ENCODE peak calls at places on chromosome 11, in ten cellular contexts. One of them, this sample, is unnamed.

GRCh38 chr11:123549901-123550619 is 104.4 kb downstream of the SCN3B start:
- DNase-seq in CD4-positive, alpha-beta T cell: no peak
- DNase-seq in BJ: no peak
- DNase-seq in coronary artery: no peak
- DNase-seq in HFF-Myc: no peak
- DNase-seq in lower lobe of right lung: no peak
- DNase-seq in fibroblast of lung: no peak
- DNase-seq in epithelial cell of esophagus: peak; percentile 13
- DNase-seq in IMR-90: peak; percentile 51
- DNase-seq in endothelial cell of umbilical vein: no peak
- DNase-seq in this sample: no peak

GRCh38 chr11:119375629-119376196 is 5.8 kb downstream of the USP2 start:
- DNase-seq in endothelial cell of umbilical vein: no peak
- DNase-seq in IMR-90: peak; percentile 86
- DNase-seq in BJ: no peak
- DNase-seq in CD4-positive, alpha-beta T cell: no peak
- DNase-seq in fibroblast of lung: peak; percentile 95
- DNase-seq in coronary artery: no peak
- DNase-seq in HFF-Myc: no peak
- DNase-seq in lower lobe of right lung: no peak
- DNase-seq in epithelial cell of esophagus: no peak
- DNase-seq in this sample: no peak

GRCh38 chr11:64090811-64091516 is 55.2 kb downstream of the FLRT1 start:
- DNase-seq in BJ: no peak
- DNase-seq in IMR-90: peak; percentile 43
- DNase-seq in HFF-Myc: no peak
- DNase-seq in fibroblast of lung: peak; percentile 80
- DNase-seq in lower lobe of right lung: no peak
- DNase-seq in endothelial cell of umbilical vein: no peak
- DNase-seq in coronary artery: no peak
- DNase-seq in epithelial cell of esophagus: peak; percentile 32
- DNase-seq in CD4-positive, alpha-beta T cell: no peak
- DNase-seq in this sample: no peak

GRCh38 chr11:100776212-100776896 is 89.3 kb downstream of the ARHGAP42 start:
- DNase-seq in lower lobe of right lung: no peak
- DNase-seq in CD4-positive, alpha-beta T cell: no peak
- DNase-seq in epithelial cell of esophagus: peak; percentile 88
- DNase-seq in endothelial cell of umbilical vein: peak; percentile 23
- DNase-seq in coronary artery: no peak
- DNase-seq in HFF-Myc: no peak
- DNase-seq in IMR-90: peak; percentile 4
- DNase-seq in fibroblast of lung: peak; percentile 86
- DNase-seq in BJ: peak; percentile 17
- DNase-seq in this sample: no peak

GRCh38 chr11:43489869-43490465 is 131.2 kb downstream of the TTC17 start:
- DNase-seq in epithelial cell of esophagus: peak; percentile 32
- DNase-seq in endothelial cell of umbilical vein: no peak
- DNase-seq in lower lobe of right lung: no peak
- DNase-seq in fibroblast of lung: no peak
- DNase-seq in coronary artery: no peak
- DNase-seq in HFF-Myc: no peak
- DNase-seq in CD4-positive, alpha-beta T cell: no peak
- DNase-seq in BJ: no peak
- DNase-seq in IMR-90: no peak
- DNase-seq in this sample: no peak

GRCh38 chr11:2562181-2562581 is 117.4 kb downstream of the KCNQ1 start:
- DNase-seq in epithelial cell of esophagus: no peak
- DNase-seq in IMR-90: no peak
- DNase-seq in BJ: no peak
- DNase-seq in HFF-Myc: no peak
- DNase-seq in lower lobe of right lung: peak; percentile 44
- DNase-seq in coronary artery: no peak
- DNase-seq in fibroblast of lung: no peak
- DNase-seq in endothelial cell of umbilical vein: no peak
- DNase-seq in CD4-positive, alpha-beta T cell: no peak
- DNase-seq in this sample: no peak

GRCh38 chr11:114056409-114056808 is 3.1 kb upstream of the ZBTB16 start:
- DNase-seq in endothelial cell of umbilical vein: no peak
- DNase-seq in coronary artery: no peak
- DNase-seq in BJ: no peak
- DNase-seq in epithelial cell of esophagus: no peak
- DNase-seq in IMR-90: no peak
- DNase-seq in CD4-positive, alpha-beta T cell: no peak
- DNase-seq in lower lobe of right lung: no peak
- DNase-seq in HFF-Myc: no peak
- DNase-seq in fibroblast of lung: no peak
- DNase-seq in this sample: no peak

GRCh38 chr11:3091846-3092602 is 34.8 kb upstream of the CARS1 start:
- DNase-seq in epithelial cell of esophagus: peak; percentile 86
- DNase-seq in endothelial cell of umbilical vein: peak; percentile 59
- DNase-seq in CD4-positive, alpha-beta T cell: peak; percentile 66
- DNase-seq in HFF-Myc: no peak
- DNase-seq in BJ: no peak
- DNase-seq in coronary artery: no peak
- DNase-seq in fibroblast of lung: peak; percentile 49
- DNase-seq in lower lobe of right lung: peak; percentile 79
- DNase-seq in IMR-90: peak; percentile 44
- DNase-seq in this sample: peak; percentile 93

GRCh38 chr11:111183706-111184105 is 61.8 kb upstream of the POU2AF2 start:
- DNase-seq in epithelial cell of esophagus: peak; percentile 85
- DNase-seq in fibroblast of lung: no peak
- DNase-seq in lower lobe of right lung: no peak
- DNase-seq in endothelial cell of umbilical vein: no peak
- DNase-seq in HFF-Myc: no peak
- DNase-seq in IMR-90: peak; percentile 42
- DNase-seq in CD4-positive, alpha-beta T cell: no peak
- DNase-seq in coronary artery: no peak
- DNase-seq in BJ: no peak
- DNase-seq in this sample: no peak

GRCh38 chr11:128195057-128195751 is 392.2 kb downstream of the ETS1 start:
- DNase-seq in endothelial cell of umbilical vein: peak; percentile 98
- DNase-seq in coronary artery: no peak
- DNase-seq in epithelial cell of esophagus: no peak
- DNase-seq in BJ: no peak
- DNase-seq in IMR-90: no peak
- DNase-seq in HFF-Myc: no peak
- DNase-seq in fibroblast of lung: peak; percentile 47
- DNase-seq in lower lobe of right lung: no peak
- DNase-seq in CD4-positive, alpha-beta T cell: peak; percentile 30
- DNase-seq in this sample: no peak
- TF ChIP-seq CTCF in endothelial cell of umbilical vein: no peak
- TF ChIP-seq CTCF in coronary artery: no peak
- TF ChIP-seq CTCF in epithelial cell of esophagus: no peak
- TF ChIP-seq CTCF in BJ: no peak
- TF ChIP-seq CTCF in IMR-90: no peak
- TF ChIP-seq CTCF in HFF-Myc: no peak
- TF ChIP-seq CTCF in fibroblast of lung: no peak
- TF ChIP-seq CTCF in lower lobe of right lung: peak; percentile 16
- TF ChIP-seq CTCF in CD4-positive, alpha-beta T cell: peak; percentile 58
- TF ChIP-seq CTCF in this sample: no peak

GRCh38 chr11:88345949-88346348 is 8.4 kb upstream of the CTSC start:
- DNase-seq in epithelial cell of esophagus: no peak
- DNase-seq in lower lobe of right lung: no peak
- DNase-seq in CD4-positive, alpha-beta T cell: no peak
- DNase-seq in BJ: no peak
- DNase-seq in coronary artery: no peak
- DNase-seq in endothelial cell of umbilical vein: no peak
- DNase-seq in HFF-Myc: no peak
- DNase-seq in fibroblast of lung: no peak
- DNase-seq in IMR-90: no peak
- DNase-seq in this sample: no peak
- TF ChIP-seq CTCF in epithelial cell of esophagus: no peak
- TF ChIP-seq CTCF in lower lobe of right lung: no peak
- TF ChIP-seq CTCF in CD4-positive, alpha-beta T cell: no peak
- TF ChIP-seq CTCF in BJ: no peak
- TF ChIP-seq CTCF in coronary artery: no peak
- TF ChIP-seq CTCF in endothelial cell of umbilical vein: no peak
- TF ChIP-seq CTCF in HFF-Myc: no peak
- TF ChIP-seq CTCF in fibroblast of lung: no peak
- TF ChIP-seq CTCF in IMR-90: no peak
- TF ChIP-seq CTCF in this sample: no peak

DNA sequence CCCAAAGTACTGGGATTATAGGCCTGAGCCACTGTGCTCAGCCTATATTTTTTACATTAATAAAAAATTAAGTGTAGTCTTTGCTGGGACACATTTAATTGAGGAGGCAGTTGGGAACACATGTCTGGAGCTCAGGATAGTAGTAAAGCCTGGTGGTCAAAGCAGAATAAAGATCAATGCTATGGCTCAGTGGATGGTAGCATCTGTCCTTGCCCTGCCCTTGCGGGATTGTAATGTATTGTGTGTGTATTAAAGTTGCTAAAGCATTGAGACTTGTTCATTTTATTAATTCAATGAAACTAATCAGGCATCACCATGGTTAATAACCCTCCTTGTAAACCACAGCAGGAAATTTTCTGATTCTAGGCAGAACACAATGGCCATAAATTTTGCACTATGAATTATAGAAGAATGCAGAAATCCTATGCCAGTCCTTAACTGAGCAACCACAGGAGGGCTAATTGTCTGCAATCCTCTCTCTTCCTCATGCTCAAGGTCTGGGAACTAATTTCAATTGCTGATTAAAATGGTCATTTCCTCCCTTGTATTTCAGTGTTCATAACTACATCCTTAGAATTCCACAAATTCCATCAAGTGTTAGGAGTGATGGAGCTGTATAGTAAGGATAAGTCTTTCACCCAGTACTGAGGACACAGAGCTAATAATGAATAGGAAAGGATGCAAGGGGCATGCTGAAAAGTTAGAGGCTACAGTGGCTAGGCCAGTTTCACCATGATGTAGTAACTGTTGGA is 403.2 kb upstream of the DDI1 start:
- DNase-seq in HFF-Myc: no peak
- DNase-seq in BJ: peak; percentile 60
- DNase-seq in CD4-positive, alpha-beta T cell: no peak
- DNase-seq in fibroblast of lung: peak; percentile 17
- DNase-seq in coronary artery: no peak
- DNase-seq in IMR-90: peak; percentile 59
- DNase-seq in epithelial cell of esophagus: no peak
- DNase-seq in endothelial cell of umbilical vein: peak; percentile 81
- DNase-seq in lower lobe of right lung: no peak
- DNase-seq in this sample: no peak
- TF ChIP-seq CTCF in HFF-Myc: no peak
- TF ChIP-seq CTCF in BJ: peak; percentile 25
- TF ChIP-seq CTCF in CD4-positive, alpha-beta T cell: no peak
- TF ChIP-seq CTCF in fibroblast of lung: no peak
- TF ChIP-seq CTCF in coronary artery: no peak
- TF ChIP-seq CTCF in IMR-90: no peak
- TF ChIP-seq CTCF in epithelial cell of esophagus: no peak
- TF ChIP-seq CTCF in endothelial cell of umbilical vein: no peak
- TF ChIP-seq CTCF in lower lobe of right lung: no peak
- TF ChIP-seq CTCF in this sample: no peak

DNA sequence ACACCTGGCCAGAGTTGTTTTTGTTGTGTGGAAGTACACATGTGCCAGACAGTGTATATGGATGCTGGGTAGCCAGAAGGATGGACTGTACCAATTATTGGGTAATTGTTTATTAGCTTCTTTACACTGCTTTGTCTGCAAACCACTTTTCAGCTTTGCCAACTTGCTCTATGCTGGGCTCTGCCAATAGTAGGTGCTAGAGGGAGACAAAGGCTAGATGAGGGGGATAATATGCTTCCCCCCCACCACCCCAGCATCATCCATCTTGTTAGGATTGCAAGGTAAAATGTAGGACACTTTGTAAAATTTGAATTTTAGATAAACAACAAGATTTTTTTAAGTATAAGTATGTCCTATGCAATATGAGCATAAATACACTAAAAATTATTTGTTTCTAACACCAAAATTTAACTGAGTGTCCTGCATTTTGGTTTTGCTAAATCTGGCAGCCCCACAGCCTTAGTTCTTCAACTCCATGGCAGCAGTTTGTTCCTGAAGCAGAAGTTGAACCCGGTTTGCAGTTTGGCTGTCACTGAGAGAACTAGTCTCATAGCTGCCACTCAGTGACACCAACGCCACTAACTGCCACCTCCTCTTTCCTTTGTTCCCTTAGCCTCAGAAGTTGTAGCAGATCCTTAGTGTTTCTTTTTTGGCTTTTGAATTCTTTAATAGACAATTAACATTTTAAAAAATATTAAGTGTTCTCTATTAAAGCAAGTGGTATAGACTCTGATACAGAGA is 78.8 kb downstream of the CCDC81 start:
- DNase-seq in HFF-Myc: no peak
- DNase-seq in IMR-90: no peak
- DNase-seq in lower lobe of right lung: no peak
- DNase-seq in BJ: no peak
- DNase-seq in endothelial cell of umbilical vein: no peak
- DNase-seq in epithelial cell of esophagus: no peak
- DNase-seq in fibroblast of lung: no peak
- DNase-seq in CD4-positive, alpha-beta T cell: no peak
- DNase-seq in coronary artery: no peak
- DNase-seq in this sample: no peak
- TF ChIP-seq CTCF in HFF-Myc: peak; percentile 12
- TF ChIP-seq CTCF in IMR-90: no peak
- TF ChIP-seq CTCF in lower lobe of right lung: no peak
- TF ChIP-seq CTCF in BJ: no peak
- TF ChIP-seq CTCF in endothelial cell of umbilical vein: no peak
- TF ChIP-seq CTCF in epithelial cell of esophagus: peak; percentile 11
- TF ChIP-seq CTCF in fibroblast of lung: no peak
- TF ChIP-seq CTCF in CD4-positive, alpha-beta T cell: no peak
- TF ChIP-seq CTCF in coronary artery: no peak
- TF ChIP-seq CTCF in this sample: peak; percentile 18